ENCODE peak calls at places on chromosomes 1 and 21, in six cellular contexts. C, P, W, O, A and Z are unnamed samples.

GRCh38 chr1:151482017-151482416 is 22.7 kb upstream of the POGZ start:
- DNase-seq in A (no peak), C (no peak), W (no peak), P (no peak), O (no peak), Z (no peak)

GRCh38 chr1:6570066-6570465 is 9.7 kb upstream of the ZBTB48 start:
- DNase-seq in W (no peak), C (no peak), P (no peak), A (no peak), O (no peak), Z (no peak)

GRCh38 chr1:156887324-156887723 is 6.2 kb upstream of the PEAR1 start:
- DNase-seq in C (no peak), W (no peak), O (no peak), A (no peak), P (no peak), Z (no peak)

GRCh38 chr1:222973561-222973960 is 158.7 kb downstream of the DISP1 start:
- DNase-seq in A (no peak), O (no peak), P (no peak), W (no peak), C (no peak), Z (no peak)

GRCh38 chr1:147292012-147292411 is 49.5 kb downstream of the CHD1L start:
- DNase-seq in O (no peak), W (no peak), A (no peak), C (no peak), P (no peak), Z (no peak)

GRCh38 chr1:228005511-228006033 is 1.2 kb upstream of the WNT3A start:
- DNase-seq in A (peak), P (no peak), O (no peak), W (peak), C (no peak), Z (no peak)

GRCh38 chr1:23263380-23263887 is 46.1 kb upstream of the HTR1D start:
- DNase-seq in O (no peak), W (no peak), P (no peak), A (peak), C (no peak), Z (no peak)

GRCh38 chr1:40042337-40042736 is 1.8 kb downstream of the CAP1 start:
- DNase-seq in P (no peak), A (no peak), O (no peak), W (no peak), C (no peak), Z (no peak)

GRCh38 chr1:178379807-178380206 is 117.0 kb downstream of the CLEC20A start:
- DNase-seq in O (no peak), A (peak), W (no peak), C (no peak), P (no peak), Z (no peak)

GRCh38 chr1:197908695-197909336 is 6.4 kb downstream of the C1orf53 start:
- DNase-seq in W (no peak), O (no peak), C (no peak), A (peak), P (no peak), Z (peak)

GRCh38 chr1:61170328-61171238 is 88.2 kb downstream of the NFIA start:
- DNase-seq in O (no peak), A (no peak), C (no peak), P (no peak), W (no peak), Z (no peak)

GRCh38 chr1:41683681-41684500 is 199.4 kb upstream of the EDN2 start:
- DNase-seq in A (no peak), P (no peak), C (no peak), O (peak), W (no peak), Z (no peak)

GRCh38 chr21:15557925-15558324 is 171.9 kb upstream of the USP25 start:
- DNase-seq in P (no peak), O (no peak), W (no peak), A (no peak), C (no peak), Z (no peak)

GRCh38 chr1:10646347-10646861 is 150.0 kb downstream of the CASZ1 start:
- DNase-seq in P (no peak), C (no peak), W (peak), O (peak), A (peak), Z (no peak)

GRCh38 chr1:42379794-42380616 is 587 bp upstream of the RIMKLA start:
- DNase-seq in C (no peak), A (peak), W (no peak), O (no peak), P (peak), Z (no peak)

GRCh38 chr21:17463441-17463840 is 49.4 kb upstream of the CXADR start:
- DNase-seq in O (no peak), W (no peak), C (no peak), A (no peak), P (no peak), Z (no peak)

GRCh38 chr1:173253046-173253445 is 45.9 kb upstream of the TNFSF4 start:
- DNase-seq in C (no peak), P (no peak), A (no peak), O (no peak), W (no peak), Z (no peak)

GRCh38 chr1:177209357-177209756 is 38.6 kb downstream of the BRINP2 start:
- DNase-seq in O (no peak), C (peak), W (peak), A (no peak), P (no peak), Z (no peak)

GRCh38 chr1:30923597-30923996 is 15.0 kb upstream of the SDC3 start:
- DNase-seq in W (no peak), O (no peak), P (no peak), C (no peak), A (no peak), Z (no peak)

GRCh38 chr1:101284021-101284420 is 47.2 kb downstream of the S1PR1 start:
- DNase-seq in O (no peak), C (no peak), P (no peak), W (no peak), A (no peak), Z (no peak)

GRCh38 chr1:245512980-245513578 is 358.3 kb downstream of the KIF26B start:
- DNase-seq in W (no peak), P (no peak), C (no peak), A (peak), O (no peak), Z (no peak)

GRCh38 chr1:245516178-245516829 is 361.5 kb downstream of the KIF26B start:
- DNase-seq in P (no peak), W (no peak), A (peak), C (no peak), O (peak), Z (no peak)

DNA sequence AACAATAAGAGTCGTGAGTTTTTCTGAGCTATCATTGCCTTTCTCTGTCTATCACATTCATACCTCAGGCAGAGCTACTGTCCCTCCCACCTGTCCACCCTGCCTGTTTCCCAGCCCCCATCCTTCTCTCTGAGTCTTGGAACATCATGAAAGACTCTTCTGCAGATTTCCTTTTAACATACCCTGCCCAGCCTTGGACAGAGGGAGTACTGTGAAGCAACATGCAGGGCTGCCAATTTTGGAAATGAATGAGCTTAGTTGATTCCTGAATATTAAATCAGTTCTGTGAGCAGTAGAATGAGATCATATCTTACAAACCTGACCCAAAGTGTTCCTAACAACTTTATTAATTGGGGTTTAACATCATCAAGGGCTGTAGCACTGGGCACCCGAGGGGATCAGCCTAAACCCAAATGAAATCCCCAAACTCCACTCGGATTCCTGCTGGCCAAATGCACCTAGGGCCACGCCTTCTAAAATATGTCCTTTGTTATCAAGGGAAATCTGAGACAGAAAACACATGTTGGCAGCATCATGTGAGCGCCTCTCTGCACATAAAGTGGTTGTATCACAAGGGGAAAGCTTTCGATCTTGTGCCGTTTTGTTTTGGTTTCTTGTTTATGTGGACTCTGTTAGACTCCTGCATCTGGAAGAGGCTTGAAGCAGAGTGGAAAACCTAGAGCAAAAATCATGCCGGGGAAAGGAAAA is 357.6 kb downstream of the KIF26B start:
- DNase-seq in A (no peak), O (no peak), P (no peak), W (no peak), C (no peak), Z (no peak)
- TF ChIP-seq POLR2AphosphoS5 in A (no peak), O (no peak), P (no peak), W (no peak), C (no peak), Z (no peak)

GRCh38 chr1:21050031-21050430 is 126.7 kb downstream of the EIF4G3 start:
- DNase-seq in C (no peak), A (no peak), O (no peak), P (no peak), W (no peak), Z (no peak)
- TF ChIP-seq POLR2AphosphoS5 in C (no peak), A (no peak), O (no peak), P (no peak), W (no peak), Z (no peak)

DNA sequence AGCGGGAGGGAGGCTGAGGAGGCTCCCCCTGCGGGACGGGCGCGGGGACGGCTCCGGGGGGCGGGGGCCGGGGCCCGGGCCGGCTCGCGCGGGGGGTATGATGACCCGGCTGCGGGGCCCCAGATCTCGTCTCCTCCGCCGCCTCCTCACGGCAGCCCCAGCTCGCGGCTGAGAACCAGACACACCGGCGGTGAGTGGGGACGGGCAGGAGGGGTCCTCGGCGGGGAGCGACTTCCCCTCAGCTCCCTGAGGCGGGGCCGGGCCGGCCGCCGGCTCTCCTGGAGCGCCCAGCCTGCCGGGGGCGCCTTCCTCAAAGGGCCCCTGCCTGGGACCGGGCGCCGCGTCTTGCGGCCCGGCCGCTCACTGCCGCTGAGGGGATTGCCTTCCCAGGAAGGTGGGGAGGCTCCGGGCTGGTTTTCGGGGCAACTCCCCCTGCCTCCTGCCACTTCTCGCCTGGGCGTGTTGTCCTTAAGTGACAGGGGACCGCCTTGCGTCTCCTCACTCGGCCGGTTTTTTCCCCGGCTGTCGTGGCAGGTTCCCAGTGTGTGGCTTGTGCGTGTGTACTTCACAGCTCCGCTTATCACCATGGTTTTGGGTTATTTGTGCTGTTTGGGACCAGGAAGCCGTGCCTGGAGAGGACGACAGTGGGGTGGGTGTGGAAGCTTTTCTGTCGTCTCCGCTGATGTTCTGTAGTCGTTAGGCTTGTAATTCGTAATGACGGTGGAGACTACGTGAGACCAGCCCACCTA is 800 bp downstream of the HIPK1 start:
- DNase-seq in W (peak), P (peak), O (no peak), A (peak), C (peak), Z (no peak)
- TF ChIP-seq POLR2AphosphoS5 in W (peak), P (no peak), O (peak), A (no peak), C (peak), Z (no peak)

GRCh38 chr1:27598902-27599528 is 4.9 kb downstream of the AHDC1 start:
- DNase-seq in P (no peak), C (no peak), O (peak), A (no peak), W (no peak), Z (no peak)
- TF ChIP-seq POLR2AphosphoS5 in P (no peak), C (no peak), O (no peak), A (no peak), W (peak), Z (no peak)